ENCODE peak calls at places on chromosome 5, in six cellular contexts. Z is dorsolateral prefrontal cortex; F is GM23338; P is activated CD8-positive, alpha-beta memory T cell treated with anti-CD3 and anti-CD28 coated beads for 4 hours; O is stimulated activated CD8-positive, alpha-beta memory T cell treated with anti-CD3 and anti-CD28 coated beads, Interleukin-15, amount 100 ng/mL, for 4 hours; W is sciatic nerve. G is an unnamed sample.

GRCh38 chr5:133357758-133358157 is 254.6 kb downstream of the FSTL4 start:
- DNase-seq in Z (no peak), W (no peak), F (no peak), P (no peak), O (no peak), G (no peak)

GRCh38 chr5:95081500-95082355 is 203.2 kb downstream of the MCTP1 start:
- DNase-seq in O (no peak), P (no peak), F (peak; percentile 54), W (peak; percentile 65), Z (peak; percentile 29), G (peak; percentile 21)

GRCh38 chr5:140042551-140043507 is at the start of gene NRG2:
- DNase-seq in F (peak; percentile 91), O (peak; percentile 7), Z (peak; percentile 89), P (peak; percentile 7), W (peak; percentile 80), G (peak; percentile 92)

GRCh38 chr5:176816043-176816745 is 5.8 kb downstream of the UNC5A start:
- DNase-seq in O (no peak), Z (peak; percentile 47), P (no peak), F (no peak), W (no peak), G (no peak)

GRCh38 chr5:11520241-11520929 is 383.9 kb downstream of the CTNND2 start:
- DNase-seq in P (no peak), W (no peak), O (no peak), Z (peak; percentile 88), F (no peak), G (no peak)

GRCh38 chr5:121503111-121503840 is 348.4 kb upstream of the FTMT start:
- DNase-seq in W (peak; percentile 59), Z (peak; percentile 5), O (no peak), P (no peak), F (peak; percentile 85), G (peak; percentile 57)

GRCh38 chr5:318341-318897 is 3.1 kb upstream of the AHRR start:
- DNase-seq in F (peak; percentile 20), O (no peak), W (no peak), P (no peak), Z (no peak), G (no peak)

GRCh38 chr5:153807796-153808195 is 230.9 kb downstream of the FAM114A2 start:
- DNase-seq in Z (no peak), W (no peak), F (no peak), P (no peak), O (no peak), G (peak; percentile 74)

GRCh38 chr5:173568703-173569102 is 47.7 kb downstream of the BOD1 start:
- DNase-seq in P (no peak), F (no peak), O (no peak), Z (no peak), W (no peak), G (no peak)

GRCh38 chr5:172078027-172078426 is 71.6 kb upstream of the FBXW11 start:
- DNase-seq in P (no peak), Z (peak; percentile 81), W (no peak), O (no peak), F (no peak), G (no peak)

GRCh38 chr5:176153741-176154140 is 84.5 kb upstream of the SIMC1 start:
- DNase-seq in O (no peak), Z (no peak), P (no peak), F (no peak), W (no peak), G (no peak)

GRCh38 chr5:175444905-175445456 is 999 bp upstream of the DRD1 start:
- DNase-seq in W (no peak), P (no peak), O (no peak), Z (no peak), F (peak; percentile 64), G (no peak)

GRCh38 chr5:165209101-165209727 is 1703.8 kb downstream of the MAT2B start:
- DNase-seq in Z (no peak), W (no peak), P (no peak), O (no peak), F (peak; percentile 63), G (peak; percentile 37)

GRCh38 chr5:174801798-174802197 is 77.4 kb downstream of the MSX2 start:
- DNase-seq in O (no peak), P (no peak), F (no peak), W (no peak), Z (no peak), G (no peak)

GRCh38 chr5:58153255-58153654 is 306.6 kb downstream of the PLK2 start:
- DNase-seq in O (no peak), F (no peak), Z (no peak), W (no peak), P (no peak), G (no peak)

GRCh38 chr5:107444327-107444726 is 226.4 kb downstream of the EFNA5 start:
- DNase-seq in O (no peak), P (no peak), W (no peak), F (no peak), Z (no peak), G (no peak)

GRCh38 chr5:137264041-137264440 is 235.1 kb downstream of the SPOCK1 start:
- DNase-seq in F (no peak), W (no peak), O (no peak), Z (no peak), P (no peak), G (no peak)

GRCh38 chr5:89282038-89282831 is 399.3 kb upstream of the MEF2C start:
- DNase-seq in F (no peak), P (no peak), O (no peak), W (no peak), Z (no peak), G (no peak)

GRCh38 chr5:6649186-6649585 is 15.9 kb downstream of the SRD5A1 start:
- DNase-seq in Z (no peak), P (no peak), O (no peak), W (no peak), F (peak; percentile 74), G (peak; percentile 52)

GRCh38 chr5:59543826-59544442 is 349.6 kb downstream of the PDE4D start:
- DNase-seq in Z (no peak), O (no peak), P (no peak), F (peak; percentile 13), W (no peak), G (no peak)

GRCh38 chr5:94422819-94423218 is 195.6 kb downstream of the KIAA0825 start:
- DNase-seq in F (peak; percentile 14), Z (no peak), W (no peak), P (no peak), O (no peak), G (peak; percentile 30)

GRCh38 chr5:148809781-148810524 is 16.5 kb upstream of the ADRB2 start:
- DNase-seq in F (no peak), Z (no peak), W (no peak), O (no peak), P (no peak), G (no peak)

GRCh38 chr5:111326551-111326950 is 102.4 kb downstream of the CAMK4 start:
- DNase-seq in O (no peak), P (no peak), Z (no peak), W (no peak), F (no peak), G (no peak)

GRCh38 chr5:145941096-145941676 is 4.8 kb downstream of the SH3RF2 start:
- DNase-seq in O (no peak), W (no peak), P (no peak), F (no peak), Z (no peak), G (no peak)